ENCODE peak calls at places on chromosome 7, in four cellular contexts. One of them, this sample, is unnamed.
A peak's percentile ranks its signal among the peaks of the same experiment; 100 is the strongest.

GRCh38 chr7:111436608-111437007 is 125.7 kb downstream of the IMMP2L start:
- DNase-seq in H1: no peak
- DNase-seq in IMR-90: no peak
- DNase-seq in fibroblast of lung: peak; percentile 11
- DNase-seq in this sample: no peak

GRCh38 chr7:25714013-25714412 is 438.0 kb upstream of the NFE2L3 start:
- DNase-seq in H1: no peak
- DNase-seq in IMR-90: no peak
- DNase-seq in fibroblast of lung: no peak
- DNase-seq in this sample: no peak

GRCh38 chr7:94787285-94787684 is 120.1 kb upstream of the PPP1R9A start:
- DNase-seq in H1: no peak
- DNase-seq in IMR-90: no peak
- DNase-seq in fibroblast of lung: no peak
- DNase-seq in this sample: no peak

GRCh38 chr7:134648456-134648855 is 1.8 kb downstream of the BPGM start:
- DNase-seq in H1: no peak
- DNase-seq in IMR-90: no peak
- DNase-seq in fibroblast of lung: no peak
- DNase-seq in this sample: no peak

GRCh38 chr7:95376632-95377380 is 19.4 kb downstream of the PON3 start:
- DNase-seq in H1: no peak
- DNase-seq in IMR-90: no peak
- DNase-seq in fibroblast of lung: no peak
- DNase-seq in this sample: no peak

GRCh38 chr7:29612596-29612995 is 49.0 kb downstream of the PRR15 start:
- DNase-seq in H1: no peak
- DNase-seq in IMR-90: no peak
- DNase-seq in fibroblast of lung: peak; percentile 75
- DNase-seq in this sample: peak; percentile 69

GRCh38 chr7:416761-417624 is 102.7 kb downstream of the PDGFA start:
- DNase-seq in H1: no peak
- DNase-seq in IMR-90: no peak
- DNase-seq in fibroblast of lung: no peak
- DNase-seq in this sample: no peak

GRCh38 chr7:76086070-76086469 is 38.2 kb downstream of the MDH2 start:
- DNase-seq in H1: no peak
- DNase-seq in IMR-90: peak; percentile 59
- DNase-seq in fibroblast of lung: peak; percentile 44
- DNase-seq in this sample: no peak

GRCh38 chr7:20998309-20998708 is 211.6 kb upstream of the SP8 start:
- DNase-seq in H1: no peak
- DNase-seq in IMR-90: no peak
- DNase-seq in fibroblast of lung: no peak
- DNase-seq in this sample: no peak

GRCh38 chr7:98168181-98168903 is 42.9 kb upstream of the BHLHA15 start:
- DNase-seq in H1: peak; percentile 39
- DNase-seq in IMR-90: peak; percentile 66
- DNase-seq in fibroblast of lung: peak; percentile 63
- DNase-seq in this sample: peak; percentile 80

GRCh38 chr7:98165827-98166667 is 45.2 kb upstream of the BHLHA15 start:
- DNase-seq in H1: peak; percentile 36
- DNase-seq in IMR-90: peak; percentile 14
- DNase-seq in fibroblast of lung: peak; percentile 11
- DNase-seq in this sample: peak; percentile 20

GRCh38 chr7:98166668-98166970 is 44.6 kb upstream of the BHLHA15 start:
- DNase-seq in H1: no peak
- DNase-seq in IMR-90: no peak
- DNase-seq in fibroblast of lung: no peak
- DNase-seq in this sample: no peak

GRCh38 chr7:98168904-98169621 is 42.2 kb upstream of the BHLHA15 start:
- DNase-seq in H1: no peak
- DNase-seq in IMR-90: no peak
- DNase-seq in fibroblast of lung: no peak
- DNase-seq in this sample: no peak

GRCh38 chr7:98167653-98168052 is 43.6 kb upstream of the BHLHA15 start:
- DNase-seq in H1: no peak
- DNase-seq in IMR-90: no peak
- DNase-seq in fibroblast of lung: no peak
- DNase-seq in this sample: no peak
- H3K4me1 ChIP-seq in H1: no peaks in the 10 kb centered on the region
- H3K4me1 ChIP-seq in IMR-90: no peaks in the 10 kb centered on the region
- H3K4me1 ChIP-seq in fibroblast of lung: no peaks in the 10 kb centered on the region
- H3K4me1 ChIP-seq in this sample: no peaks in the 10 kb centered on the region

GRCh38 chr7:2022021-2022409 is 210.7 kb downstream of the MAD1L1 start:
- DNase-seq in H1: no peak
- DNase-seq in IMR-90: no peak
- DNase-seq in fibroblast of lung: no peak
- DNase-seq in this sample: no peak

GRCh38 chr7:2017914-2018785 is 214.6 kb downstream of the MAD1L1 start:
- DNase-seq in H1: no peak
- DNase-seq in IMR-90: no peak
- DNase-seq in fibroblast of lung: no peak
- DNase-seq in this sample: no peak

GRCh38 chr7:2018786-2019692 is 213.7 kb downstream of the MAD1L1 start:
- DNase-seq in H1: no peak
- DNase-seq in IMR-90: peak; percentile 82
- DNase-seq in fibroblast of lung: peak; percentile 80
- DNase-seq in this sample: peak; percentile 80

GRCh38 chr7:2017483-2017891 is 215.3 kb downstream of the MAD1L1 start:
- DNase-seq in H1: no peak
- DNase-seq in IMR-90: no peak
- DNase-seq in fibroblast of lung: no peak
- DNase-seq in this sample: no peak

GRCh38 chr7:2019693-2020511 is 212.8 kb downstream of the MAD1L1 start:
- DNase-seq in H1: no peak
- DNase-seq in IMR-90: peak; percentile 97
- DNase-seq in fibroblast of lung: peak; percentile 94
- DNase-seq in this sample: peak; percentile 90
- H3K9ac ChIP-seq in H1: no peak overlapping the region
- H3K9ac ChIP-seq in IMR-90: no peak overlapping the region
- H3K9ac ChIP-seq in fibroblast of lung: peak overlapping the region; percentile 48
- H3K9ac ChIP-seq in this sample: peak overlapping the region; percentile 77

GRCh38 chr7:101874028-101874427 is 56.6 kb downstream of the CUX1 start:
- DNase-seq in H1: no peak
- DNase-seq in IMR-90: peak; percentile 39
- DNase-seq in fibroblast of lung: peak; percentile 30
- DNase-seq in this sample: peak; percentile 65
- H3K4me1 ChIP-seq in H1: peaks cover 27% of the 10 kb centered on the region
- H3K4me1 ChIP-seq in IMR-90: peaks cover 21% of the 10 kb centered on the region
- H3K4me1 ChIP-seq in fibroblast of lung: no peaks in the 10 kb centered on the region
- H3K4me1 ChIP-seq in this sample: peaks cover 4% of the 10 kb centered on the region

GRCh38 chr7:23467281-23467680 is 3.0 kb downstream of the IGF2BP3 start:
- DNase-seq in H1: no peak
- DNase-seq in IMR-90: no peak
- DNase-seq in fibroblast of lung: no peak
- DNase-seq in this sample: peak; percentile 48
- H3K9ac ChIP-seq in H1: peak overlapping the region; percentile 82
- H3K9ac ChIP-seq in IMR-90: peak overlapping the region; percentile 96
- H3K9ac ChIP-seq in fibroblast of lung: no peak overlapping the region
- H3K9ac ChIP-seq in this sample: peak overlapping the region; percentile 78

GRCh38 chr7:148700693-148701092 is 2.0 kb downstream of the CUL1 start:
- DNase-seq in H1: no peak
- DNase-seq in IMR-90: peak; percentile 50
- DNase-seq in fibroblast of lung: peak; percentile 71
- DNase-seq in this sample: peak; percentile 72
- H3K4me1 ChIP-seq in H1: peaks cover 20% of the 10 kb centered on the region
- H3K4me1 ChIP-seq in IMR-90: peaks cover 11% of the 10 kb centered on the region
- H3K4me1 ChIP-seq in fibroblast of lung: peaks cover 13% of the 10 kb centered on the region
- H3K4me1 ChIP-seq in this sample: peaks cover 38% of the 10 kb centered on the region

GRCh38 chr7:102279537-102280400 is 6.9 kb upstream of the SH2B2 start:
- DNase-seq in H1: peak; percentile 31
- DNase-seq in IMR-90: peak; percentile 55
- DNase-seq in fibroblast of lung: peak; percentile 51
- DNase-seq in this sample: peak; percentile 83
- H3K9ac ChIP-seq in H1: no peak overlapping the region
- H3K9ac ChIP-seq in IMR-90: no peak overlapping the region
- H3K9ac ChIP-seq in fibroblast of lung: no peak overlapping the region
- H3K9ac ChIP-seq in this sample: no peak overlapping the region

DNA sequence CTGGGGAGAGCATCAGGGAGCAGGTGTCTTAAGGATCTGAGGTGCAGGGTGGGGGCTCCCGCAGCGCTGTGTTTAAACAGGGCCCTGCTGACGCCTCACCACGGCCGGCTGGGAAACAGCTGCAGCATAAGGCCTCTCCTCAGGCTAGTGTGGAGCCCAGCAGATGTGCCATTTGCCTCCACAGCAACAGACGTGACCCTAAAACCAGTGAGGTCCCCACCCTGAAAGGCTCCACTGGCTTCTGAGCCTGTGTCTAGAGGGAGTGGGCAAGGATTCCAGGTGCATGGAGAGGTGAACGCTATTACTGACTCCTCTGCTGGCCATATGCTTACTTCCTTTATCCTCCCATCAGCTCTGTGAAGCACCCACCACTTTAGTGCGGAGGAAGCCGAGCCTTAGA is 47.8 kb downstream of the SYPL1 start:
- DNase-seq in H1: no peak
- DNase-seq in IMR-90: no peak
- DNase-seq in fibroblast of lung: no peak
- DNase-seq in this sample: no peak
- H3K4me1 ChIP-seq in H1: no peaks in the 10 kb centered on the region
- H3K4me1 ChIP-seq in IMR-90: peaks cover 7% of the 10 kb centered on the region
- H3K4me1 ChIP-seq in fibroblast of lung: peaks cover 8% of the 10 kb centered on the region
- H3K4me1 ChIP-seq in this sample: peaks cover 50% of the 10 kb centered on the region

DNA sequence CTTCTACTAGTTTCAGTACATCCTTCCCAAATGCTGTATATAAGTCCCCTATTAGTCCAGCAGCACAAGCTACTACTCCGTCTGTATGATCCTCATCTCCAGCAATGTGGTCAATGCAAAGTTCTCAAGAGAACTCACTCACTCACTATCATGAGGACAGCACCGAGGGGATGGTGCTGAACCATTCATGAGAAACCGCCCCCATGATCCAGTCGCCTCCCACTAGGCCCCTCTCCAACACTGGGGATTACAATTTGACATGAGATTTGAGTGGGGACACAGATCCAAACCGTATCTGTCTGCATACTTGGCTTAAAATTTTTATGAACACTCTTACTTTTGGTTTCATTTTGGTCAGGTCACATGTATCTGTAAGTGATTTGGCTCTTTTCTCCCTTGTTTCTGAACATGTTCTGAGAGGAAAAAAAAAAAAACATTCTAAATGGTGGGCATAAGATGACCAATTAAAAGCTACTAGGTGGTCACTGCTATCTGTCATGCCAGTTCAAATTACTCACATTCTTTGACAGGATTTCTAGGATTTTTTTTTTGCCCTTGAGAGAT is 60.1 kb downstream of the ZNF783 start:
- DNase-seq in H1: no peak
- DNase-seq in IMR-90: peak; percentile 21
- DNase-seq in fibroblast of lung: peak; percentile 21
- DNase-seq in this sample: peak; percentile 19
- H3K9ac ChIP-seq in H1: no peak overlapping the region
- H3K9ac ChIP-seq in IMR-90: peak overlapping the region; percentile 21
- H3K9ac ChIP-seq in fibroblast of lung: no peak overlapping the region
- H3K9ac ChIP-seq in this sample: peak overlapping the region; percentile 1

GRCh38 chr7:135928136-135928535 is 49.0 kb downstream of the MTPN start:
- DNase-seq in H1: no peak
- DNase-seq in IMR-90: no peak
- DNase-seq in fibroblast of lung: no peak
- DNase-seq in this sample: no peak
- H3K4me1 ChIP-seq in H1: peaks cover 3% of the 10 kb centered on the region
- H3K4me1 ChIP-seq in IMR-90: peaks cover 16% of the 10 kb centered on the region
- H3K4me1 ChIP-seq in fibroblast of lung: no peaks in the 10 kb centered on the region
- H3K4me1 ChIP-seq in this sample: peaks cover 23% of the 10 kb centered on the region

GRCh38 chr7:128033246-128033645 is 2.0 kb upstream of the LRRC4 start:
- DNase-seq in H1: no peak
- DNase-seq in IMR-90: no peak
- DNase-seq in fibroblast of lung: no peak
- DNase-seq in this sample: no peak
- H3K9ac ChIP-seq in H1: no peak overlapping the region
- H3K9ac ChIP-seq in IMR-90: no peak overlapping the region
- H3K9ac ChIP-seq in fibroblast of lung: no peak overlapping the region
- H3K9ac ChIP-seq in this sample: no peak overlapping the region